ENCODE peak calls at places on chromosomes 1 and 21, in six cellular contexts. P is DMS153; B is cardiac muscle cell; Y is stimulated activated CD8-positive, alpha-beta memory T cell treated with anti-CD3 and anti-CD28 coated beads, Interleukin-15, amount 100 ng/mL, for 1 hour; T is WTC11; I is RPMI7951. V is an unnamed sample.

GRCh38 chr1:110494036-110494435 is 24.9 kb downstream of the KCNA10 start:
- DNase-seq in Y (no peak), P (no peak), T (no peak), B (no peak), I (no peak), V (no peak)

GRCh38 chr1:42529724-42530161 is 66.7 kb downstream of the CCDC30 start:
- DNase-seq in P (no peak), I (peak), T (no peak), B (peak), Y (no peak), V (no peak)

GRCh38 chr1:103120981-103121380 is 12.7 kb upstream of the COL11A1 start:
- DNase-seq in I (no peak), Y (no peak), P (no peak), T (no peak), B (no peak), V (no peak)

GRCh38 chr1:168348146-168348709 is 67.6 kb downstream of the TBX19 start:
- DNase-seq in B (no peak), P (no peak), T (no peak), Y (no peak), I (peak), V (no peak)

GRCh38 chr1:107896946-107897345 is 68.0 kb downstream of the VAV3 start:
- DNase-seq in I (no peak), T (no peak), P (no peak), B (no peak), Y (no peak), V (no peak)

GRCh38 chr1:46996659-46997281 is 26.7 kb upstream of the CYP4X1 start:
- DNase-seq in T (no peak), P (peak), Y (no peak), B (no peak), I (no peak), V (no peak)

GRCh38 chr1:115074839-115075534 is 14.3 kb downstream of the TSPAN2 start:
- DNase-seq in T (no peak), Y (no peak), B (no peak), P (no peak), I (peak), V (no peak)

GRCh38 chr1:168623003-168623828 is 46.8 kb downstream of the XCL1 start:
- DNase-seq in I (peak), P (no peak), B (peak), T (no peak), Y (no peak), V (no peak)

GRCh38 chr1:183634429-183635065 is 1.0 kb downstream of the ARPC5 start:
- DNase-seq in T (no peak), I (no peak), Y (no peak), B (no peak), P (no peak), V (no peak)

GRCh38 chr1:83802023-83802422 is 196.9 kb downstream of the TTLL7 start:
- DNase-seq in T (no peak), P (peak), Y (no peak), I (no peak), B (no peak), V (no peak)

GRCh38 chr1:225253784-225254183 is 174.1 kb downstream of the LBR start:
- DNase-seq in B (peak), Y (no peak), I (peak), P (no peak), T (no peak), V (no peak)

GRCh38 chr1:225143001-225143400 is 213.5 kb downstream of the DNAH14 start:
- DNase-seq in B (no peak), Y (no peak), P (no peak), I (no peak), T (no peak), V (no peak)

GRCh38 chr21:41769933-41770332 is 3.1 kb upstream of the RIPK4 start:
- DNase-seq in B (no peak), I (no peak), T (no peak), P (no peak), Y (no peak), V (no peak)

GRCh38 chr1:70227439-70227838 is 6.3 kb downstream of the SRSF11 start:
- DNase-seq in P (no peak), T (no peak), Y (no peak), B (no peak), I (no peak), V (no peak)

GRCh38 chr1:20165522-20165951 is 20.4 kb upstream of the UBXN10 start:
- DNase-seq in B (peak), I (peak), Y (no peak), T (peak), P (no peak), V (no peak)

GRCh38 chr1:16984717-16985116 is 4.3 kb upstream of the MFAP2 start:
- DNase-seq in P (no peak), B (peak), Y (no peak), T (no peak), I (peak), V (no peak)

GRCh38 chr1:200888349-200888838 is 6.3 kb upstream of the INAVA start:
- DNase-seq in Y (peak), T (no peak), P (no peak), B (peak), I (peak), V (peak)

GRCh38 chr1:41811051-41811795 is 107.5 kb downstream of the HIVEP3 start:
- DNase-seq in T (no peak), P (no peak), Y (no peak), I (peak), B (peak), V (peak)

GRCh38 chr1:64598100-64598571 is 128.2 kb downstream of the CACHD1 start:
- DNase-seq in I (peak), T (no peak), P (no peak), Y (no peak), B (peak), V (no peak)

GRCh38 chr1:230825061-230825803 is 43.1 kb downstream of the C1orf198 start:
- DNase-seq in B (peak), I (peak), P (peak), Y (no peak), T (no peak), V (no peak)